ENCODE peak calls at places on chromosome 19, in ten cellular contexts. F is WTC11, O is GM10248, H is astrocyte of the cerebellum, G is astrocyte of the spinal cord, P is Calu3, E is AG04449, T is DND-41, S is adrenal gland, B is left lung. U is an unnamed sample.
A peak's percentile ranks its signal among the peaks of the same experiment; 100 is the strongest.

GRCh38 chr19:47480658-47481057 is 3.4 kb downstream of the KPTN start:
- DNase-seq in F (no peak), O (no peak), H (no peak), G (no peak), P (no peak), E (no peak), T (no peak), S (peak; percentile 17), B (peak; percentile 50), U (no peak)

GRCh38 chr19:55676384-55676783 is 1.4 kb downstream of the EPN1 start:
- DNase-seq in F (no peak), O (no peak), H (no peak), G (no peak), P (no peak), E (no peak), T (no peak), S (no peak), B (no peak), U (no peak)

GRCh38 chr19:45251452-45252354 is 632 bp downstream of the MARK4 start:
- DNase-seq in F (peak; percentile 42), O (peak; percentile 70), H (no peak), G (peak; percentile 13), P (no peak), E (no peak), T (peak; percentile 42), S (peak; percentile 39), B (peak; percentile 81), U (no peak)

GRCh38 chr19:30791116-30791515 is 418.9 kb downstream of the ZNF536 start:
- DNase-seq in F (no peak), O (no peak), H (no peak), G (no peak), P (no peak), E (no peak), T (no peak), S (no peak), B (no peak), U (peak; percentile 37)

GRCh38 chr19:52473655-52474350 is 20.4 kb downstream of the ZNF578 start:
- DNase-seq in F (no peak), O (no peak), H (no peak), G (no peak), P (no peak), E (no peak), T (no peak), S (no peak), B (no peak), U (no peak)

GRCh38 chr19:46992699-46993535 is 26.7 kb upstream of the NPAS1 start:
- DNase-seq in F (no peak), O (no peak), H (no peak), G (no peak), P (no peak), E (no peak), T (no peak), S (peak; percentile 76), B (no peak), U (no peak)

GRCh38 chr19:55206664-55207500 is 2.4 kb downstream of the PTPRH start:
- DNase-seq in F (peak; percentile 72), O (peak; percentile 62), H (peak; percentile 32), G (peak; percentile 87), P (peak; percentile 97), E (no peak), T (peak; percentile 33), S (peak; percentile 97), B (peak; percentile 91), U (no peak)

GRCh38 chr19:16397791-16398529 is 73.3 kb downstream of the KLF2 start:
- DNase-seq in F (no peak), O (no peak), H (no peak), G (no peak), P (no peak), E (no peak), T (no peak), S (no peak), B (no peak), U (no peak)

GRCh38 chr19:38661996-38662395 is 14.5 kb downstream of the ACTN4 start:
- DNase-seq in F (no peak), O (no peak), H (no peak), G (no peak), P (peak; percentile 78), E (no peak), T (no peak), S (no peak), B (no peak), U (no peak)

GRCh38 chr19:7904074-7905020 is 670 bp downstream of the MAP2K7 start:
- DNase-seq in F (no peak), O (peak; percentile 81), H (no peak), G (peak; percentile 15), P (no peak), E (no peak), T (no peak), S (peak; percentile 78), B (peak; percentile 90), U (no peak)

GRCh38 chr19:48836089-48837017 is at the start of gene HSD17B14:
- DNase-seq in F (peak; percentile 79), O (no peak), H (no peak), G (peak; percentile 38), P (no peak), E (no peak), T (no peak), S (peak; percentile 56), B (peak; percentile 80), U (peak; percentile 73)

GRCh38 chr19:39497850-39498261 is 891 bp upstream of the DLL3 start:
- DNase-seq in F (peak; percentile 88), O (peak; percentile 72), H (no peak), G (peak; percentile 34), P (peak; percentile 65), E (no peak), T (peak; percentile 25), S (no peak), B (peak; percentile 64), U (peak; percentile 82)

GRCh38 chr19:18848860-18849661 is 17.3 kb downstream of the UPF1 start:
- DNase-seq in F (no peak), O (no peak), H (no peak), G (no peak), P (no peak), E (no peak), T (no peak), S (no peak), B (peak; percentile 88), U (no peak)

DNA sequence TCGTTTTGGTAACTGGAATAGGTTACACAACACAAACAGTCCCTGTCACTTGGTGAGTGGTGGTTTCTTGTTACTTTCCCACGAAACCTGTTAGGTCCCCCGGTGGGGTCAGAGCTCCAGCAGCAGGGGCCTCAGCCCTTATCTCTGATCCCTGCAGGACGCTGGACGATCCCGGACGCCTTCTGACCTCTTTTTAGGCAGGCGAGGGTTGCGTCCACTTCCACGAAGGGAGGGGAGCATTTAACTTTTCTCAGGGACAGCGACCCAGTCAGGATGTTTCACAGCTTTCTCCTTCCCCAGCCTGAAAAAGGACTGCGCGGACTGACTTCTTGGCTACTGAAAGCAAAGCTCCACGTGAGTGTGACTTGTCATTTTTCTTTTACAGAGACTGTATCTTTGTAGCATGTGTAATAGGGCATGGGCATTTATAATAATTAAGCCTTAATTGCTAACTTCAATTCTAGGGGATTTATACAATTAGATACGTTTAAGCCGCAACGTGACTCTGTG is 715 bp downstream of the ZNF234 start:
- DNase-seq in F (no peak), O (no peak), H (no peak), G (peak; percentile 31), P (peak; percentile 7), E (no peak), T (no peak), S (peak; percentile 19), B (no peak), U (no peak)
- TF ChIP-seq CTCF in F (no peak), O (no peak), H (no peak), G (no peak), P (no peak), E (no peak), T (no peak), S (no peak), B (no peak), U (no peak)

GRCh38 chr19:13095934-13096890 is 6.4 kb downstream of the LYL1 start:
- DNase-seq in F (peak; percentile 75), O (no peak), H (no peak), G (no peak), P (no peak), E (no peak), T (no peak), S (no peak), B (peak; percentile 88), U (no peak)
- TF ChIP-seq CTCF in F (no peak), O (no peak), H (peak; percentile 15), G (no peak), P (no peak), E (no peak), T (no peak), S (no peak), B (peak; percentile 19), U (peak; percentile 63)

GRCh38 chr19:35479278-35479677 is 11.0 kb downstream of the KRTDAP start:
- DNase-seq in F (no peak), O (no peak), H (no peak), G (no peak), P (no peak), E (no peak), T (no peak), S (no peak), B (no peak), U (no peak)

GRCh38 chr19:35474104-35474503 is 16.2 kb downstream of the KRTDAP start:
- DNase-seq in F (no peak), O (no peak), H (no peak), G (no peak), P (no peak), E (no peak), T (no peak), S (no peak), B (no peak), U (no peak)

GRCh38 chr19:35478794-35479193 is 11.5 kb downstream of the KRTDAP start:
- DNase-seq in F (no peak), O (no peak), H (no peak), G (no peak), P (no peak), E (no peak), T (no peak), S (no peak), B (no peak), U (no peak)

GRCh38 chr19:35471946-35472345 is 18.3 kb downstream of the KRTDAP start:
- DNase-seq in F (no peak), O (no peak), H (no peak), G (no peak), P (no peak), E (no peak), T (no peak), S (no peak), B (no peak), U (no peak)

DNA sequence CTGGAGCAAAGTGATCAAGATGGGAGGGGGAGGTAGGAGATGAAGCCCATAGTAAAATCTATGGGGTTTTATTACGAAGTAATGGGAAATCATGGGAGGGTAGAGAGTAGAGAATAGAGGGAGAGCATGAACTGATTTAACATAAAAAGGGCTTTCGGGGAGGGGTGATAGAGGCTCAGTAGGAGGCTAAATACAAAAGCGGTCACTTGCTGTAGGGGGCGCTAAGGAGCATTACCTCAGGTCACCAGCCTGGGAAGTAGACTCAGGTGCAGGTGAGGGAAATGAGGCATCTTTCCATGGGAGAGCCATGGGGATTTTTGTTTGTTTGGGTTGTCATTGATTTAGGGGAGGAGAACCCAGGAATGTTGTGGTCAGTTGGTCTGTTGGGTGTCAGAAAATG is 14.1 kb downstream of the KRTDAP start:
- DNase-seq in F (peak; percentile 77), O (no peak), H (no peak), G (no peak), P (peak; percentile 23), E (no peak), T (no peak), S (no peak), B (no peak), U (no peak)
- TF ChIP-seq CTCF in F (peak; percentile 47), O (no peak), H (peak; percentile 2), G (no peak), P (no peak), E (no peak), T (peak; percentile 32), S (no peak), B (no peak), U (peak; percentile 34)

GRCh38 chr19:11453468-11454341 is 18.3 kb downstream of the PRKCSH start:
- DNase-seq in F (peak; percentile 64), O (peak; percentile 60), H (no peak), G (no peak), P (no peak), E (no peak), T (no peak), S (no peak), B (no peak), U (no peak)
- TF ChIP-seq CTCF in F (peak; percentile 46), O (peak; percentile 50), H (peak; percentile 51), G (peak; percentile 47), P (peak; percentile 27), E (peak; percentile 43), T (peak; percentile 54), S (peak; percentile 28), B (no peak), U (peak; percentile 69)